ENCODE peak calls at places on chromosomes 1 and 21, in four cellular contexts. U, W, B and E are unnamed samples.

GRCh38 chr1:233140974-233141373 is 154.6 kb downstream of the PCNX2 start:
- DNase-seq in U (no peak), W (no peak), B (no peak), E (no peak)

GRCh38 chr21:36491191-36491916 is 11.4 kb upstream of the CLDN14 start:
- DNase-seq in U (no peak), W (no peak), B (no peak), E (no peak)

GRCh38 chr1:244788493-244789275 is 46.8 kb upstream of the COX20 start:
- DNase-seq in U (no peak), W (no peak), B (no peak), E (no peak)

GRCh38 chr1:200646515-200646914 is 23.2 kb downstream of the DDX59 start:
- DNase-seq in U (no peak), W (no peak), B (no peak), E (no peak)

GRCh38 chr1:119449964-119450363 is 35.0 kb downstream of the HSD3B2 start:
- DNase-seq in U (peak), W (peak), B (no peak), E (no peak)

GRCh38 chr1:180157576-180158057 is 2.9 kb downstream of the QSOX1 start:
- DNase-seq in U (no peak), W (no peak), B (no peak), E (no peak)

GRCh38 chr1:162631546-162632233 is 574 bp upstream of the DDR2 start:
- DNase-seq in U (no peak), W (peak), B (no peak), E (no peak)

GRCh38 chr21:37412603-37413360 is 46.2 kb downstream of the DYRK1A start:
- DNase-seq in U (no peak), W (no peak), B (no peak), E (no peak)

GRCh38 chr21:31347435-31348032 is 3.5 kb upstream of the TIAM1 start:
- DNase-seq in U (no peak), W (peak), B (no peak), E (no peak)

GRCh38 chr1:93565496-93566221 is 116.0 kb downstream of the BCAR3 start:
- DNase-seq in U (no peak), W (no peak), B (no peak), E (no peak)

GRCh38 chr1:182450087-182450486 is at the start of gene RGSL1:
- DNase-seq in U (no peak), W (no peak), B (no peak), E (no peak)

GRCh38 chr1:241603626-241604337 is 36.4 kb downstream of the CHML start:
- DNase-seq in U (no peak), W (no peak), B (no peak), E (no peak)

DNA sequence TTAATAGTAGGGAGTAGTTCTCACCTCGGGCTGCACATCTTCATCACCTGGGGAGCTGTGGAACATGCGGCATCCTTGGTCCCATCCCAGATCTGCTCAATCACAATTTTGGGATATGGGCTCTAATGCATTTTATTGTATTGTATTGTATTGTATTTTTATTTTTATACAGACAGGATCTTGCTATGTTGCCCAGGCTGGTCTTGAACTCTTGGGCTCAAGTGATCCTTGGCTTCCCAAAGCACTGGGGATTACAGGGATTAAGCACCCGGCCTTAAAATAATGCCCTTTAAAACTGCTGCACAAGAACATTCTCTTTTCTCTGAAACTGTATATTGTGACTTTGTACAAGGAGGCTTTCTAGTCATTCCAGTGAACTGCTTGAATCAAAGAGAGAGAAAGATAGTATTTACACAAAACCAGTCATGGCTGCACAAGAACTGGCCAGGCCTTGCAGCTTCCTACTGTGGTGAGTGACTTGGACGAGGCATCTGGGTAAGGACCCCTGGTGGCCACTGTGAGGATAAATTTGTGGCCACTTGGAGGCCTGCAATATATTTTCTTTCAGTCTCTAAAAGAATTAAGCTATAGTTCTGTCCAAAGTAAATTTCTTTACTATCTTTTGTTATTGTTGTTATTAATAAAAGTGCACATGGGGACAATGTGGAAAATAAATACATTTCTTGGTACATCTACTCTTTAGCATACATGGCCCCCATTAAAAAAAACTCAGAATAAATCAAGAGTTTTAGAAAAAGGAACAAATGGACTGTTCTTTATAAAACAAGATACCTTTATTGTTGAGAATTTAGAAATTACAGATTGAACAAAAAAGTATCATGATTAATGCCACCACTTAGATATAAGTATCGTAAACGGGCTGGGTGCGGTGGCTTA is 48.0 kb downstream of the TBCE start:
- DNase-seq in U (peak), W (peak), B (peak), E (peak)
- TF ChIP-seq POLR2AphosphoS5 in U (no peak), W (no peak), B (no peak), E (no peak)

GRCh38 chr1:239011382-239011781 is 375.0 kb upstream of the CHRM3 start:
- DNase-seq in U (no peak), W (no peak), B (no peak), E (no peak)
- TF ChIP-seq SPI1 in U (no peak), W (no peak), B (no peak), E (no peak)

GRCh38 chr1:151327223-151327902 is at the start of gene PI4KB:
- DNase-seq in U (peak), W (peak), B (peak), E (peak)
- TF ChIP-seq POLR2AphosphoS5 in U (peak), W (peak), B (peak), E (no peak)

GRCh38 chr21:33881689-33882440 is 33.7 kb downstream of the ATP5PO start:
- DNase-seq in U (no peak), W (no peak), B (no peak), E (no peak)
- TF ChIP-seq SPI1 in U (no peak), W (no peak), B (no peak), E (no peak)

GRCh38 chr1:26768755-26769154 is 19.0 kb upstream of the PIGV start:
- DNase-seq in U (no peak), W (no peak), B (no peak), E (no peak)

GRCh38 chr1:26772687-26773086 is 15.1 kb upstream of the PIGV start:
- DNase-seq in U (no peak), W (no peak), B (no peak), E (no peak)

GRCh38 chr1:26771285-26771642 is 16.5 kb upstream of the PIGV start:
- DNase-seq in U (no peak), W (no peak), B (no peak), E (no peak)

GRCh38 chr1:26774462-26774861 is 13.3 kb upstream of the PIGV start:
- DNase-seq in U (no peak), W (no peak), B (no peak), E (no peak)

GRCh38 chr1:26771643-26772321 is 16.0 kb upstream of the PIGV start:
- DNase-seq in U (no peak), W (peak), B (no peak), E (no peak)
- TF ChIP-seq POLR2AphosphoS5 in U (peak), W (peak), B (no peak), E (no peak)

GRCh38 chr1:206706806-206707205 is 22.1 kb downstream of the MAPKAPK2 start:
- DNase-seq in U (no peak), W (no peak), B (no peak), E (no peak)
- TF ChIP-seq SPI1 in U (no peak), W (no peak), B (no peak), E (peak)

GRCh38 chr1:225651376-225651871 is 1.5 kb downstream of the ENAH start:
- DNase-seq in U (no peak), W (no peak), B (no peak), E (no peak)
- TF ChIP-seq POLR2AphosphoS5 in U (no peak), W (no peak), B (no peak), E (no peak)

GRCh38 chr1:12063141-12064072 is at the start of gene TNFRSF8:
- DNase-seq in U (peak), W (peak), B (no peak), E (no peak)
- TF ChIP-seq SPI1 in U (no peak), W (no peak), B (no peak), E (no peak)

DNA sequence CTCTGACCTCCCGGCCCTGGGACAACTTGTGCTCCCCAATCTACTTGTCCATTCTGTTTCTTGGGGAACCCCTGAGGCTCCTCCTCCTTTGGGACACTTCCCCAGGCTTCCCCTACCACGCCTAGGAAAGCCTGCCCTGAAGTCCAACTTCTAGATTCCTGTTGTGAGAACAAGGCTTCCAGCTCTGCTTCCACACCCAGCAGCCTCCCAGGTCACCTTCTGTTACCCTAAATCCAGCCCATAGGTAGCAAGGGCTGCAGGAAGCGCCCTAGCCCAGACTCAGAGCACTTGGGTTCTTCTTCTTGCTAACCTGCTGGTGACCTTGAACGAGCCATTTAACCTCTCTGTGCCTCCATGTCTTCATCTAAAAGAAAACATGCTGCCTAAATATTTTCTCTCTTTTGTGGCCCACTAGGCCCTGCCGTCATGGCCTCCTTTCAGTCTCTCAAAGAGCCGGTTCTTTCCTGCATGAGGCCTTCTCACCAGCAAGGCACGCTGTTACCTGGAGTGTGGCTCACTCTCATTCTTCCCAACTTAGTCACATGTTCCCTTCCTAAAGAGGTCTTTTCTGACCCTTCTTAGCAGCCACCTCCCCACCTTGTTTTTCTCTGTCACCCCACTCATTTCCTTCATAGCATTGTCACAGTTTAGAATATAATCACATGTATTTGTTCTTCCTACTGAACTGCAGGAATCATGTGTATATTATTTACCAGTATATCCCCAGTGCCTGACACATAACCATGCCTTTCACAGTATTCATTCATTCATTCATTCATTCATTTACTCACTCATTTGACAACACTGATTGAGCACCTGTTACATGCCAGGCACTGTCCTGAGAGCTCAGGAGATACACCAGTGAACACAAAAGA is 1.4 kb downstream of the CAPN2 start:
- DNase-seq in U (no peak), W (peak), B (no peak), E (no peak)
- TF ChIP-seq POLR2AphosphoS5 in U (no peak), W (no peak), B (no peak), E (no peak)